ENCODE peak calls at places on chromosomes 7 and 10, in six cellular contexts. U is fibroblast of pulmonary artery, G is retinal pigment epithelial cell, R is GM12892, B is GM04503, Q is ecto neural progenitor cell. X is an unnamed sample.

GRCh38 chr10:20085115-20085514 is 268.9 kb downstream of the PLXDC2 start:
- DNase-seq in G (no peak), U (no peak), Q (no peak), B (no peak), R (no peak), X (no peak)

GRCh38 chr7:98281757-98282652 is 519 bp downstream of the BRI3 start:
- DNase-seq in Q (no peak), B (no peak), R (no peak), G (no peak), U (no peak), X (peak; percentile 75)

GRCh38 chr7:45696476-45696875 is 122.3 kb downstream of the ADCY1 start:
- DNase-seq in G (no peak), Q (no peak), U (no peak), R (no peak), B (no peak), X (peak; percentile 60)

GRCh38 chr7:90384433-90384832 is 18.8 kb upstream of the CLDN12 start:
- DNase-seq in R (no peak), B (no peak), G (no peak), U (no peak), Q (no peak), X (no peak)

GRCh38 chr10:89942217-89942616 is 240.8 kb downstream of the KIF20B start:
- DNase-seq in U (no peak), G (no peak), Q (no peak), B (no peak), R (no peak), X (no peak)

GRCh38 chr10:92081641-92082040 is 158.1 kb downstream of the BTAF1 start:
- DNase-seq in G (no peak), B (no peak), U (no peak), R (no peak), Q (no peak), X (no peak)

GRCh38 chr10:59623100-59623822 is 86.4 kb downstream of the SLC16A9 start:
- DNase-seq in Q (no peak), G (no peak), B (no peak), U (no peak), R (no peak), X (no peak)

GRCh38 chr7:72415586-72415985 is 3.4 kb upstream of the CALN1 start:
- DNase-seq in G (no peak), Q (no peak), R (no peak), U (no peak), B (no peak), X (no peak)

GRCh38 chr7:19958309-19958896 is 185.0 kb upstream of the TMEM196 start:
- DNase-seq in G (peak; percentile 30), Q (no peak), U (peak; percentile 94), R (no peak), B (peak; percentile 98), X (no peak)

GRCh38 chr7:85447004-85447403 is 260.1 kb upstream of the SEMA3D start:
- DNase-seq in U (no peak), R (no peak), Q (no peak), B (no peak), G (no peak), X (no peak)

GRCh38 chr10:26507441-26507840 is 69.3 kb downstream of the APBB1IP start:
- DNase-seq in R (no peak), Q (no peak), B (no peak), G (no peak), U (no peak), X (no peak)

GRCh38 chr7:90717286-90718060 is 121.4 kb downstream of the CDK14 start:
- DNase-seq in U (peak; percentile 55), R (no peak), Q (no peak), G (no peak), B (no peak), X (no peak)

GRCh38 chr10:4224178-4224577 is 439.2 kb upstream of the KLF6 start:
- DNase-seq in Q (no peak), R (no peak), G (no peak), U (no peak), B (no peak), X (no peak)

GRCh38 chr10:34406463-34407138 is 408.5 kb downstream of the PARD3 start:
- DNase-seq in G (no peak), B (no peak), R (no peak), Q (no peak), U (no peak), X (no peak)

GRCh38 chr7:13077466-13077865 is 390.0 kb downstream of the ARL4A start:
- DNase-seq in U (peak; percentile 43), B (no peak), Q (no peak), G (peak; percentile 17), R (no peak), X (no peak)

GRCh38 chr7:47591655-47592572 is 10.0 kb upstream of the TNS3 start:
- DNase-seq in Q (no peak), B (no peak), R (no peak), U (peak; percentile 66), G (peak; percentile 76), X (no peak)

X was measured in right lobe of liver.